ENCODE peak calls at places on chromosomes 6 and 20, in five cellular contexts. One of them, this sample, is unnamed.

GRCh38 chr6:143745160-143746133 is 67.7 kb downstream of the PHACTR2 start:
- DNase-seq in thoracic aorta: no peak
- DNase-seq in transverse colon: peak; percentile 62
- DNase-seq in brain microvascular endothelial cell: peak; percentile 64
- DNase-seq in cardiac fibroblast: peak; percentile 65
- DNase-seq in this sample: peak; percentile 9

GRCh38 chr6:143238306-143238705 is 177.6 kb downstream of the AIG1 start:
- DNase-seq in thoracic aorta: no peak
- DNase-seq in transverse colon: no peak
- DNase-seq in brain microvascular endothelial cell: no peak
- DNase-seq in cardiac fibroblast: no peak
- DNase-seq in this sample: no peak

GRCh38 chr6:129923520-129923919 is 62.4 kb upstream of the TMEM244 start:
- DNase-seq in thoracic aorta: no peak
- DNase-seq in transverse colon: no peak
- DNase-seq in brain microvascular endothelial cell: peak; percentile 27
- DNase-seq in cardiac fibroblast: peak; percentile 20
- DNase-seq in this sample: peak; percentile 58

GRCh38 chr6:30076333-30076732 is 764 bp upstream of the RNF39 start:
- DNase-seq in thoracic aorta: no peak
- DNase-seq in transverse colon: no peak
- DNase-seq in brain microvascular endothelial cell: no peak
- DNase-seq in cardiac fibroblast: no peak
- DNase-seq in this sample: peak; percentile 18

GRCh38 chr6:124203812-124204167 is 400.1 kb downstream of the NKAIN2 start:
- DNase-seq in thoracic aorta: no peak
- DNase-seq in transverse colon: no peak
- DNase-seq in brain microvascular endothelial cell: no peak
- DNase-seq in cardiac fibroblast: peak; percentile 21
- DNase-seq in this sample: peak; percentile 42

GRCh38 chr6:35343092-35343834 is 905 bp downstream of the PPARD start:
- DNase-seq in thoracic aorta: no peak
- DNase-seq in transverse colon: peak; percentile 47
- DNase-seq in brain microvascular endothelial cell: no peak
- DNase-seq in cardiac fibroblast: peak; percentile 85
- DNase-seq in this sample: no peak

GRCh38 chr6:125611573-125612399 is 137.6 kb upstream of the HEY2 start:
- DNase-seq in thoracic aorta: peak; percentile 7
- DNase-seq in transverse colon: no peak
- DNase-seq in brain microvascular endothelial cell: peak; percentile 82
- DNase-seq in cardiac fibroblast: peak; percentile 72
- DNase-seq in this sample: peak; percentile 11

GRCh38 chr20:46828471-46828870 is 66.2 kb upstream of the EYA2 start:
- DNase-seq in thoracic aorta: no peak
- DNase-seq in transverse colon: no peak
- DNase-seq in brain microvascular endothelial cell: peak; percentile 57
- DNase-seq in cardiac fibroblast: no peak
- DNase-seq in this sample: peak; percentile 36

GRCh38 chr6:168201383-168201782 is 118.2 kb downstream of the DACT2 start:
- DNase-seq in thoracic aorta: no peak
- DNase-seq in transverse colon: peak; percentile 31
- DNase-seq in brain microvascular endothelial cell: no peak
- DNase-seq in cardiac fibroblast: peak; percentile 10
- DNase-seq in this sample: no peak

GRCh38 chr20:4573564-4574355 is 147.9 kb upstream of the PRND start:
- DNase-seq in thoracic aorta: no peak
- DNase-seq in transverse colon: no peak
- DNase-seq in brain microvascular endothelial cell: peak; percentile 95
- DNase-seq in cardiac fibroblast: peak; percentile 56
- DNase-seq in this sample: peak; percentile 82

GRCh38 chr6:113939825-113940224 is 31.1 kb downstream of the HDAC2 start:
- DNase-seq in thoracic aorta: no peak
- DNase-seq in transverse colon: no peak
- DNase-seq in brain microvascular endothelial cell: no peak
- DNase-seq in cardiac fibroblast: no peak
- DNase-seq in this sample: no peak

GRCh38 chr6:141401851-141402250 is 730.9 kb upstream of the GJE1 start:
- DNase-seq in thoracic aorta: no peak
- DNase-seq in transverse colon: no peak
- DNase-seq in brain microvascular endothelial cell: no peak
- DNase-seq in cardiac fibroblast: no peak
- DNase-seq in this sample: no peak

GRCh38 chr6:51265426-51265825 is 446.8 kb downstream of the TFAP2B start:
- DNase-seq in thoracic aorta: no peak
- DNase-seq in transverse colon: no peak
- DNase-seq in brain microvascular endothelial cell: no peak
- DNase-seq in cardiac fibroblast: no peak
- DNase-seq in this sample: no peak

GRCh38 chr6:41371461-41371991 is 36.1 kb downstream of the NCR2 start:
- DNase-seq in thoracic aorta: no peak
- DNase-seq in transverse colon: peak; percentile 38
- DNase-seq in brain microvascular endothelial cell: peak; percentile 52
- DNase-seq in cardiac fibroblast: peak; percentile 55
- DNase-seq in this sample: peak; percentile 39
- TF ChIP-seq CTCF in thoracic aorta: peak; percentile 34
- TF ChIP-seq CTCF in transverse colon: peak; percentile 26
- TF ChIP-seq CTCF in brain microvascular endothelial cell: peak; percentile 65
- TF ChIP-seq CTCF in cardiac fibroblast: peak; percentile 47
- TF ChIP-seq CTCF in this sample: peak; percentile 32

DNA sequence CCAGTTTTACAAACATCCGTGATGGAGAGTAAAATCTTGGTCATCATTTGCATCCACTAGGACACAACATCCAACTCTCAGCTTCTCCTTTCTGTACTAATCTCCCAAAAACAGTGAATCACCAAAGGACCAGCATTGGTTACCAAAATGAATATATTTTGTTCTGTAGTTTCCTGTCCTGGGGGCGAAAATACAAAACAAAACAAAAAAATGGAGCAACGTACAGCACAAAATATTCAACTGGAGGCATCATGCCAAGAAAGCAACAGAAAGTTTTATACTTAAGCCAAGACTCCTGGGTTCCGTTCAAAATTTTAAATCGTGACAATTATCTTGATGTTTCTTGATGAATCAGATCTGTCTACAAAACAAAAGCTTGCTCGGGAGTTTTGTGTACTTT is 126.6 kb upstream of the CCDC28A start:
- DNase-seq in thoracic aorta: no peak
- DNase-seq in transverse colon: no peak
- DNase-seq in brain microvascular endothelial cell: peak; percentile 12
- DNase-seq in cardiac fibroblast: peak; percentile 84
- DNase-seq in this sample: peak; percentile 35
- H3K4me3 ChIP-seq in thoracic aorta: peak overlapping the region; percentile 29
- H3K4me3 ChIP-seq in transverse colon: no peak overlapping the region
- H3K4me3 ChIP-seq in brain microvascular endothelial cell: no peak overlapping the region
- H3K4me3 ChIP-seq in cardiac fibroblast: peak overlapping the region; percentile 24
- H3K4me3 ChIP-seq in this sample: peak overlapping the region; percentile 42

GRCh38 chr20:11094196-11094595 is 420.4 kb upstream of the JAG1 start:
- DNase-seq in thoracic aorta: no peak
- DNase-seq in transverse colon: no peak
- DNase-seq in brain microvascular endothelial cell: no peak
- DNase-seq in cardiac fibroblast: no peak
- DNase-seq in this sample: no peak

GRCh38 chr20:11094711-11095110 is 420.9 kb upstream of the JAG1 start:
- DNase-seq in thoracic aorta: no peak
- DNase-seq in transverse colon: no peak
- DNase-seq in brain microvascular endothelial cell: no peak
- DNase-seq in cardiac fibroblast: no peak
- DNase-seq in this sample: no peak

GRCh38 chr20:11101696-11102095 is 427.9 kb upstream of the JAG1 start:
- DNase-seq in thoracic aorta: no peak
- DNase-seq in transverse colon: no peak
- DNase-seq in brain microvascular endothelial cell: no peak
- DNase-seq in cardiac fibroblast: no peak
- DNase-seq in this sample: no peak

GRCh38 chr20:11101243-11101642 is 427.4 kb upstream of the JAG1 start:
- DNase-seq in thoracic aorta: no peak
- DNase-seq in transverse colon: no peak
- DNase-seq in brain microvascular endothelial cell: no peak
- DNase-seq in cardiac fibroblast: peak; percentile 56
- DNase-seq in this sample: peak; percentile 31

DNA sequence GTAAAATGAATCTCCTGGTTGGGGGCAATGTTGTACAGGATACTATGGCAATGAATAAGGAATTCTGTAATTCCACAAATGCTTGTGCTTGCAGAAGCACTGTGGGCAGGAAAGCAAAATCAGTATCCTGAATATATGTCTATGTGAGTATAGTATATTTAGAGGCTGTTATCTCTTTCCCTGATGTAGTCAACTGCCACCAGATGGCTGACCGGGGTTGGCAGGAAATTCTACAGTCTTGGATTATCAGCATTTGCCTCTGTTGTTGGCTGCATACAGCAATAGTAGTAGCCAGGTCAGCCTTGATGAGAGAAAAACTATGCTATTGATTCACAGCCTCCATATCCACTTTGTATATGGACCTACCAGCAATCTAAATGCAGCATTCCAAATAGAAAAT is 425.1 kb upstream of the JAG1 start:
- DNase-seq in thoracic aorta: no peak
- DNase-seq in transverse colon: peak; percentile 46
- DNase-seq in brain microvascular endothelial cell: no peak
- DNase-seq in cardiac fibroblast: no peak
- DNase-seq in this sample: peak; percentile 13
- TF ChIP-seq CTCF in thoracic aorta: no peak
- TF ChIP-seq CTCF in transverse colon: peak; percentile 47
- TF ChIP-seq CTCF in brain microvascular endothelial cell: peak; percentile 49
- TF ChIP-seq CTCF in cardiac fibroblast: no peak
- TF ChIP-seq CTCF in this sample: no peak

DNA sequence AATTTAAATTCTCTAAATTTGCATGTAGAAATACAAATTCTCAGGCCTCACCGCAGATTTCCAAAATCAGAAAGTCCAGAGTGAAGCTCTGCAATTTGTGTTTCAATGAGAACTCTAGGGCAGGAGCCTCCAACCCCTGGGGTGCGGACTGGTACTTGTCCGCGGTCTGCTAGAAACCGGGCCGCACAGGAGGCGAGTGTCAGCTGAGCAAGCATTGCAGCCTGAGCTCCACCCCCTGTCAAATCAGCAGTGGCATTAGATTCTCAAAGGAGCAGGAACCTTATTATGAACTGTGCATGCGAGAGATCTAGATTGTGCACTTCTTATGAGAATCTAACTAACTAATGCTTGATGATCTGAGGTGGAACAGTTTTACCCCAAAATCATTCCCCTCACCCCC is 203.0 kb upstream of the PCSK2 start:
- DNase-seq in thoracic aorta: no peak
- DNase-seq in transverse colon: no peak
- DNase-seq in brain microvascular endothelial cell: no peak
- DNase-seq in cardiac fibroblast: no peak
- DNase-seq in this sample: no peak
- H3K4me3 ChIP-seq in thoracic aorta: no peak overlapping the region
- H3K4me3 ChIP-seq in transverse colon: no peak overlapping the region
- H3K4me3 ChIP-seq in brain microvascular endothelial cell: no peak overlapping the region
- H3K4me3 ChIP-seq in cardiac fibroblast: no peak overlapping the region
- H3K4me3 ChIP-seq in this sample: no peak overlapping the region

DNA sequence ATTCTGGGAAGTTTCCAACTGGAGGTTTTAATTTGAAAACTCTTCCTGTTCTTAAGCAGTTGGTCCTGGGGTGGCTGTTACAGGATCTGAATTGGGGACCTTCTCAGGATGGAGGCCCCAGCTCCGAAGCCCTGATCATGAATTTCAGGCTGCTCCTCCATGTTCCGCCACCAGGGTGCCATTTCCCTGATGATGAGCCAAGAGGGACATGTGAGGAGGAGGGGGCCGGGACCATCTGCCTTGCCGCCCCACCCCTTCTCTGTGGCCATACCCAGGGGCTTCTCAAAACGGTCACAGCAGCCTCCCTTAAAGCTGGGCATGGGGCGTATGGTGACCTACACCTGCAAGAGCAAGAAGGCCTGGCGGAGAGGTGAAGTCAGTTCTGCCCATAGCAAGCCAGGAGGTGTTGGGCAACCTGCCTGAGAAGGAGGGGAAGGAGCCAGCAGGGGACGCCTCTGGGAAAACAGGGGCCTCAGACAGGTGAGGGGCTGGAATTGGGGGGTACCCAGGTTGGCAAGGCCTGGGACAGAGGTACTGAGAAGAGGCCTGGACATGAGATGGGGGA is 3.6 kb upstream of the BAK1 start:
- DNase-seq in thoracic aorta: no peak
- DNase-seq in transverse colon: no peak
- DNase-seq in brain microvascular endothelial cell: no peak
- DNase-seq in cardiac fibroblast: no peak
- DNase-seq in this sample: no peak
- TF ChIP-seq CTCF in thoracic aorta: no peak
- TF ChIP-seq CTCF in transverse colon: peak; percentile 37
- TF ChIP-seq CTCF in brain microvascular endothelial cell: peak; percentile 67
- TF ChIP-seq CTCF in cardiac fibroblast: peak; percentile 54
- TF ChIP-seq CTCF in this sample: peak; percentile 40

GRCh38 chr6:39210437-39210836 is 18.8 kb downstream of the KCNK5 start:
- DNase-seq in thoracic aorta: no peak
- DNase-seq in transverse colon: no peak
- DNase-seq in brain microvascular endothelial cell: no peak
- DNase-seq in cardiac fibroblast: no peak
- DNase-seq in this sample: no peak
- H3K4me3 ChIP-seq in thoracic aorta: no peak overlapping the region
- H3K4me3 ChIP-seq in transverse colon: no peak overlapping the region
- H3K4me3 ChIP-seq in brain microvascular endothelial cell: no peak overlapping the region
- H3K4me3 ChIP-seq in cardiac fibroblast: no peak overlapping the region
- H3K4me3 ChIP-seq in this sample: no peak overlapping the region

DNA sequence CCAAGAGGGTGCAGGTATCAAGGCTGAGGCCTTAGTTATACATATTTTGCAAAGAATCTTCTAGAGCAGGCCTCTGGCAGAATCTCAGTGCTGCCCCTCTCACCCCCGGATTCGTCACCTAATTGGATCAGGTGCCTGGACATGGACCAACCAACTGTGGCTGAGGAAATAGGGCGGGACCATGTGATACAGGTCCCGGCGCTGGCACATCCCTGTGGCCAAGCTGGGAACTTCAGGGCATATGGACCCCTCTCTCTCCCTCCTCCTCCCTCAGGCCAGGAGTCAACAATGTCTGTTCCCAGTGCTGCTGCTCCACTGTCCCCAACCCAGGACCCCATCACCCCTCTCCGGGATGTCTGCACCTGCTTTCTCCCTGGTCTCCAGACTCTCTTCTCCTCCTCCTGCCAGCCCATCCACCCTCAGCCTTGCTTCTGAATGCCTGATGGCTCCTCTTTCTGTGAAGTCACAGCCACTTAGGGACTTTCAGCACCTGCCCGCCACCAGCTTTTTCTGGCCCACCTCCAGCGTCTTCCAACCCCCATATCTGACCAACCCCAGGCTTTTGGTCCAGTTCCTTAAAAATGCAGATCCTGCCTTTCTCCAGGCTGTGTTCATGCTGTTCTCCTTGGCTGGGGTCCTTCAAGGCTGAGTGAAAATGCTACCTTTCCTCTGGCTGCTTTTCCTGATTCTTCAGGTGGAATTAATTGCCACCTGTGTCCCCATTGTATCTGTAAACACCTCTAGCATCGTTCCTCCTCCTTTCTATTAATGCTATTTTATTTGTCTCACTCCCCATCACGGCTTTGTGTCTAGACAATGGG is 19.0 kb upstream of the MLN start:
- DNase-seq in thoracic aorta: no peak
- DNase-seq in transverse colon: no peak
- DNase-seq in brain microvascular endothelial cell: peak; percentile 12
- DNase-seq in cardiac fibroblast: peak; percentile 14
- DNase-seq in this sample: peak; percentile 23
- TF ChIP-seq CTCF in thoracic aorta: peak; percentile 12
- TF ChIP-seq CTCF in transverse colon: no peak
- TF ChIP-seq CTCF in brain microvascular endothelial cell: peak; percentile 60
- TF ChIP-seq CTCF in cardiac fibroblast: peak; percentile 40
- TF ChIP-seq CTCF in this sample: peak; percentile 3